ENCODE peak calls at places on chromosome 17, in eight cellular contexts. Z is tibial artery, U is endothelial cell of umbilical vein, W is ovary, X is A549, R is HepG2, Q is IMR-90, B is HFF-Myc. T is an unnamed sample.

GRCh38 chr17:36544049-36544319 is 735 bp upstream of the GGNBP2 start:
- DNase-seq in W (peak; percentile 39), U (peak; percentile 67), B (no peak), Z (peak; percentile 31), Q (peak; percentile 55), R (peak; percentile 14), X (peak; percentile 72), T (peak; percentile 40)

GRCh38 chr17:5584383-5584951 is at the start of gene NLRP1:
- DNase-seq in R (peak; percentile 20), X (peak; percentile 31), U (peak; percentile 95), Q (peak; percentile 92), Z (peak; percentile 96), B (peak; percentile 86), W (peak; percentile 75), T (no peak)

GRCh38 chr17:81336930-81337325 is 41.8 kb upstream of the SLC38A10 start:
- DNase-seq in X (no peak), W (peak; percentile 27), B (no peak), Z (no peak), U (no peak), Q (no peak), R (no peak), T (no peak)

GRCh38 chr17:5200360-5200759 is 8.7 kb upstream of the ZNF594 start:
- DNase-seq in Q (no peak), Z (no peak), U (no peak), X (no peak), R (no peak), W (no peak), B (no peak), T (no peak)

GRCh38 chr17:81870155-81870977 is 771 bp downstream of the ARHGDIA start:
- DNase-seq in R (no peak), Q (peak; percentile 69), B (no peak), Z (no peak), W (peak; percentile 53), U (peak; percentile 48), X (peak; percentile 69), T (no peak)

GRCh38 chr17:81608605-81609004 is 28.3 kb downstream of the NPLOC4 start:
- DNase-seq in W (no peak), B (no peak), Q (no peak), X (no peak), R (no peak), U (no peak), Z (no peak), T (no peak)

GRCh38 chr17:17692353-17693252 is 11.3 kb downstream of the RAI1 start:
- DNase-seq in Z (no peak), U (peak; percentile 22), X (peak; percentile 73), Q (no peak), R (peak; percentile 52), B (no peak), W (no peak), T (no peak)

GRCh38 chr17:55430531-55431228 is 9.0 kb upstream of the MMD start:
- DNase-seq in Q (no peak), B (no peak), U (no peak), W (no peak), R (no peak), Z (no peak), X (peak; percentile 50), T (no peak)

GRCh38 chr17:70327723-70328122 is 158.4 kb downstream of the KCNJ2 start:
- DNase-seq in X (no peak), R (no peak), Z (no peak), U (no peak), B (no peak), Q (no peak), W (no peak), T (peak; percentile 34)

GRCh38 chr17:31802502-31802901 is 56.5 kb downstream of the COPRS start:
- DNase-seq in W (no peak), R (no peak), U (no peak), X (peak; percentile 54), Z (no peak), B (no peak), Q (no peak), T (no peak)

GRCh38 chr17:28944862-28945741 is 6.2 kb downstream of the PHF12 start:
- DNase-seq in X (no peak), B (no peak), Q (peak; percentile 54), Z (no peak), W (no peak), U (no peak), R (no peak), T (no peak)

GRCh38 chr17:38417210-38417951 is 10.9 kb upstream of the ARHGAP23 start:
- DNase-seq in U (no peak), Q (no peak), W (no peak), Z (no peak), B (no peak), R (no peak), X (no peak), T (no peak)

GRCh38 chr17:60749050-60749449 is 71.4 kb downstream of the BCAS3 start:
- DNase-seq in X (no peak), W (no peak), B (no peak), U (no peak), Z (no peak), R (no peak), Q (no peak), T (no peak)

GRCh38 chr17:76716146-76716833 is 5.5 kb upstream of the MXRA7 start:
- DNase-seq in Z (peak; percentile 81), W (no peak), R (no peak), X (no peak), Q (peak; percentile 99), U (no peak), B (peak; percentile 56), T (no peak)

GRCh38 chr17:77808663-77809425 is 149.7 kb upstream of the TNRC6C start:
- DNase-seq in W (no peak), U (no peak), R (no peak), Z (no peak), Q (no peak), X (no peak), B (no peak), T (no peak)

GRCh38 chr17:58639681-58640080 is 52.2 kb downstream of the TEX14 start:
- DNase-seq in W (no peak), B (no peak), Q (no peak), Z (no peak), R (no peak), U (no peak), X (no peak), T (no peak)

GRCh38 chr17:47735536-47736011 is 2.5 kb downstream of the TBX21 start:
- DNase-seq in Z (no peak), W (peak; percentile 2), X (no peak), B (no peak), U (no peak), R (no peak), Q (no peak), T (no peak)

GRCh38 chr17:81959362-81960129 is 1.4 kb downstream of the NOTUM start:
- DNase-seq in W (peak; percentile 67), R (peak; percentile 40), Z (peak; percentile 46), X (peak; percentile 65), U (peak; percentile 18), B (no peak), Q (peak; percentile 24), T (no peak)

GRCh38 chr17:32877164-32877764 is 340 bp upstream of the MYO1D start:
- DNase-seq in R (peak; percentile 70), U (peak; percentile 89), B (no peak), W (peak; percentile 93), X (peak; percentile 84), Z (peak; percentile 87), Q (peak; percentile 73), T (peak; percentile 36)

GRCh38 chr17:80826955-80827645 is 164.5 kb upstream of the CHMP6 start:
- DNase-seq in Q (peak; percentile 99), R (no peak), U (peak; percentile 95), B (peak; percentile 79), W (no peak), Z (peak; percentile 87), X (peak; percentile 67), T (no peak)

GRCh38 chr17:75077072-75077489 is 10.7 kb upstream of the SLC16A5 start:
- DNase-seq in B (no peak), U (no peak), X (no peak), Z (no peak), Q (no peak), R (peak; percentile 76), W (no peak), T (no peak)
- H3K4me3 ChIP-seq in B (no peak overlapping the region), U (no peak overlapping the region), X (no peak overlapping the region), Z (peak overlapping the region; percentile 57), Q (no peak overlapping the region), R (no peak overlapping the region), W (peak overlapping the region; percentile 39), T (no peak overlapping the region)

GRCh38 chr17:13230908-13231307 is 213.1 kb upstream of the ELAC2 start:
- DNase-seq in W (no peak), R (no peak), U (no peak), Q (no peak), B (no peak), Z (no peak), X (no peak), T (no peak)
- TF ChIP-seq CTCF in W (no peak), R (no peak), U (no peak), Q (no peak), B (no peak), Z (no peak), X (no peak), T (no peak)

GRCh38 chr17:16491703-16492612 is at the start of gene LRRC75A:
- DNase-seq in R (no peak), B (no peak), U (peak; percentile 33), W (peak; percentile 59), Z (no peak), Q (peak; percentile 16), X (no peak), T (no peak)
- H3K4me3 ChIP-seq in R (peak within 1 kb of the TSS; percentile 44), B (peak within 1 kb of the TSS; percentile 33), U (peak within 1 kb of the TSS; percentile 8), W (peak within 1 kb of the TSS; percentile 58), Z (peak within 1 kb of the TSS; percentile 70), Q (peak within 1 kb of the TSS; percentile 72), X (peak within 1 kb of the TSS; percentile 94), T (peak within 1 kb of the TSS; percentile 46)

GRCh38 chr17:71970312-71970711 is 150.5 kb upstream of the SOX9 start:
- DNase-seq in Q (peak; percentile 64), B (no peak), U (no peak), X (peak; percentile 20), Z (no peak), R (no peak), W (no peak), T (no peak)
- TF ChIP-seq CTCF in Q (no peak), B (no peak), U (no peak), X (no peak), Z (no peak), R (no peak), W (no peak), T (no peak)

DNA sequence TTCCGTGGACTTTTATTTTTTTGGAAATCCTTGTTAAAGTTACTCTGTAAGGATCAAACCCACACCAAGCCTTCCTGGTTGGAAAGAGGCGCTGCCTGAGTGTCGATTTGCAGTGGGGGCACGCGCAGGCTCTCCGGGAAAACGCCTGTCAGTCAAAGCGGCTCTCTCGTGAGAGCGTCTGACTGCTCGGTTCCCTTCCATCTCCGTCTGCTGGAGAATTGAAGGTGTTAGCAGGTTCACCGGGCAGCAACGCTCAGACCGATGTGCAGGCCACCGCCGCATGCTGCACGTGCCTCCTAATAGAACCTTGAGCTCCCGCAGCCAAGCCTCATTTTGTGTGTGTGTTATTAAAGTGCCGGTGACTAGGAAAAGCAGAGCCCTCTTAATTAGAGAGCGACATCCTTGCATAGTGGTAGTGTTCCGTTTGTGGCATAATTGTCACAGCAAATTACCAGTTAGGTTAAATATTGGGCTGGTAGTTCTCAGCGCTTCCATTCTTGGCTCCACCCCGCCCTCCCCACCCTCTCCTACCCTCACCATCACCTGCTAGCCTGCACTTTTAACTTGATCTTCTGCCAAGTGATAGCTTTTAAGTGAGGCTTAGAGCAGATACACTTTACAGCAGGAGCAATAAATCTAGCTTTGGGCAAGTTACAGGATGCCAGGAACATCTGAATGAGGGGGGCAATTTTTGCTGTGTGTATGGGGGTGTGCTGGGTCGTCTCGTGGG is 75.5 kb downstream of the RPA1 start:
- DNase-seq in X (no peak), U (no peak), B (no peak), Q (no peak), W (no peak), R (peak; percentile 16), Z (no peak), T (no peak)
- H3K4me3 ChIP-seq in X (no peak overlapping the region), U (no peak overlapping the region), B (no peak overlapping the region), Q (no peak overlapping the region), W (no peak overlapping the region), R (peak overlapping the region; percentile 36), Z (no peak overlapping the region), T (no peak overlapping the region)

GRCh38 chr17:50806141-50806643 is 29.2 kb upstream of the WFIKKN2 start:
- DNase-seq in Z (no peak), X (peak; percentile 32), Q (peak; percentile 20), W (no peak), U (no peak), B (no peak), R (peak; percentile 73), T (peak; percentile 32)
- TF ChIP-seq CTCF in Z (no peak), X (no peak), Q (peak; percentile 17), W (no peak), U (no peak), B (peak; percentile 22), R (peak; percentile 74), T (peak; percentile 22)

T was measured in LNCaP clone FGC.